ENCODE peak calls at places on chromosomes 13 and 19, in four cellular contexts. E, B, S and V are unnamed samples.

GRCh38 chr19:35507561-35507960 is 5.9 kb downstream of the DMKN start:
- DNase-seq in E (no peak), B (no peak), S (no peak), V (no peak)

GRCh38 chr13:113124211-113125025 is 1.8 kb downstream of the F10 start:
- DNase-seq in E (no peak), B (no peak), S (no peak), V (no peak)

GRCh38 chr13:25371608-25372274 is at the start of gene ATP8A2:
- DNase-seq in E (peak; percentile 82), B (peak; percentile 39), S (no peak), V (no peak)

GRCh38 chr19:37999309-38000213 is 92.6 kb downstream of the SIPA1L3 start:
- DNase-seq in E (no peak), B (no peak), S (no peak), V (peak; percentile 88)

GRCh38 chr19:3668331-3669133 is 31.7 kb downstream of the PIP5K1C start:
- DNase-seq in E (no peak), B (no peak), S (peak; percentile 21), V (no peak)

GRCh38 chr19:14473915-14474578 is 1.1 kb downstream of the PTGER1 start:
- DNase-seq in E (peak; percentile 32), B (peak; percentile 9), S (no peak), V (no peak)

GRCh38 chr13:27106144-27106543 is 65.5 kb downstream of the USP12 start:
- DNase-seq in E (no peak), B (no peak), S (no peak), V (no peak)

GRCh38 chr19:29785360-29785759 is 26.4 kb upstream of the CCNE1 start:
- DNase-seq in E (no peak), B (no peak), S (no peak), V (no peak)

GRCh38 chr13:31967155-31967554 is 64.4 kb upstream of the FRY start:
- DNase-seq in E (no peak), B (no peak), S (no peak), V (no peak)

GRCh38 chr19:42683917-42684513 is 56.3 kb downstream of the PSG3 start:
- DNase-seq in E (peak; percentile 9), B (peak; percentile 25), S (peak; percentile 5), V (peak; percentile 28)

GRCh38 chr19:18432275-18433038 is 5.5 kb downstream of the ISYNA1 start:
- DNase-seq in E (no peak), B (peak; percentile 9), S (no peak), V (no peak)

GRCh38 chr19:18433039-18433691 is 4.8 kb downstream of the ISYNA1 start:
- DNase-seq in E (peak; percentile 75), B (peak; percentile 59), S (no peak), V (no peak)

GRCh38 chr19:18430417-18431144 is 7.4 kb downstream of the ISYNA1 start:
- DNase-seq in E (no peak), B (no peak), S (no peak), V (no peak)

GRCh38 chr19:18429717-18430416 is 8.1 kb downstream of the ISYNA1 start:
- DNase-seq in E (no peak), B (no peak), S (no peak), V (no peak)

DNA sequence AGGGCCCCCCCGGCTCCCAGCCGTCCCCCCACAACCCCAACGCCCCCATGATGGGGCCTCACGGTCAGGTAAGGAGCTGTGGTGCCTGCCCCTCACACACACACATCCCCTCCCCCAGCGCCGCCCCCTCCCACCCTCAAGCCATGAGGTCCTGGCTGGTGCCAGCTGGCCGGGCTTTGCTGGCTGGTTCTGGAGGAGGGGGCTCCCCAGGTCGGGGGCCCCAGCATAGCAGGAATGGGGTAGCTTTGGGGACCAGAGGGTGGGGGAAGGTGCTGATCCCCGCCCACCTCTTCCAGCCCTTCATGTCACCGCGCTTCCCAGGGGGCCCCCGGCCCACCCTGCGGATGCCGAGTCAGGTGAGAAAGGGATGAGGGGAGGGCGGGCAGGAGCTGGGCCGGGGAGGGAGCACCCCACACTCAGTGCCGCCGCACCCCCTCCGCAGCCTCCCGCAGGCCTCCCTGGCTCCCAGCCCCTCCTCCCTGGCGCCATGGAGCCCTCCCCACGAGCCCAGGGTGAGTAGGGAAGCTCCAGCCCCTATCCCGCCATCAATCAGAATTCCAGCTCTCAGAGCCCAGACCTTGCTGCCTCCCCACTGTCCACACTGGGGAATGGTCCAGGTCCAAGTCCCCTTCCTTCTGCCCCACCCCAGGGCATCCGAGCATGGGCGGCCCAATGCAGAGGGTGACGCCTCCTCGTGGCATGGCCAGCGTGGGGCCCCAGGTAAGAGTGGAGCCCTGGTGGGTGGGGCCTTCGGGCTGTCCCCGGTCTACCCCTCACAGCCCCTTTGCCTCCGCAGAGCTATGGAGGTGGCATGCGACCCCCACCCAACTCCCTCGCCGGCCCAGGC is 6.4 kb downstream of the ISYNA1 start:
- DNase-seq in E (no peak), B (no peak), S (no peak), V (no peak)
- H3K9ac ChIP-seq in E (no peak overlapping the region), B (peak overlapping the region; percentile 92), S (no peak overlapping the region), V (no peak overlapping the region)

DNA sequence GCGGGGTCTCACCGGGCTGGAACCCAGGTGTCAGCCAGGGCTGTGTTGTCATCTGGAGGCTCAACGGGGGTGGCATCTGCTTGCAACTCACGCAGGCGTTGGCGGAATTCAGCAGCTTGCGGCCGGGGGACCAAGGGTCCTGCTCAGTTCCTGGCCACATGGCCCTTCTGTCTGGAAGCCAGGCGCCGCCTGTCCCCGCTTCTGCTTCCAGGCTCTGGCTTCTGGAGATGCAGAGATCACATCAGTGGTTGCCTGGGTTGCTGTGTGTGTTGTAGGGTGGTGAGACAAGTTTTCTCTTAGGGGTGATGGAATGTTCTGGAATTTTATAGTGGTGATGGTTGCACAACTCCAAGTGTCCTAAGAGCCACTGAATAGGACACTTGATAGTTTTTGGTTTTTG is 5.0 kb downstream of the ADAT3 start:
- DNase-seq in E (peak; percentile 90), B (no peak), S (no peak), V (no peak)
- TF ChIP-seq ELF1 in E (no peak), B (no peak), S (no peak), V (no peak)

GRCh38 chr13:45798851-45799250 is 52.7 kb downstream of the SIAH3 start:
- DNase-seq in E (no peak), B (no peak), S (no peak), V (no peak)
- H3K9ac ChIP-seq in E (no peak overlapping the region), B (no peak overlapping the region), S (no peak overlapping the region), V (no peak overlapping the region)

DNA sequence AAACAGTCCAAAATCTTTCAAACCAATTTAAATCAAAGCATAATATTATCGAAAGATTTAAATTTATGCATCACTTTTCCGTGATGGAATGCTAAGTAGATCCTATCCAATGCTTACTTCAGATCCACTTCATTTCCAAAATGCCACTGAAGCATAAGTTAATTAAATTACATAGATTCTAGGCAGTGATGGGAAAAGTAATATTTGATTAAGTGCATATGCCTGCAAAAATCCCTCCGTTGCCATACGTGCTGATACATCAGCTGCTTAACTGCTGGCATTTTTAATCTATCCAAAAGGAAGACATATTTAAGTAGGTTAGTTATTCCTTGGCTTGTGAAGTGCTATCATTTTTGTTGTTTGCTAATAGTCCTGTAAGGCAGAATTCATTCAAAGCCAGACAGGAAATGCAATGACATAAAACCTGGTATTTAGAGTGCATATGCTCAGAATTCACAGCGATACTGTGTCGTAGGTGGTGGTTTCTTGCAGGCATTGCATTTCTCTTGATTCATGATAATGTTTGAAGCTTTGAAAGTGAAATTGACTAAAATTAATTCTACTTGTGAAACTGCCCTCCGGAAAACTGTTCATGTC is 738.3 kb upstream of the GPC6 start:
- DNase-seq in E (peak; percentile 35), B (no peak), S (no peak), V (no peak)
- TF ChIP-seq ELF1 in E (no peak), B (no peak), S (no peak), V (no peak)

GRCh38 chr13:51745236-51745635 is 58.7 kb downstream of the DHRS12 start:
- DNase-seq in E (no peak), B (no peak), S (no peak), V (no peak)

GRCh38 chr13:51747438-51748434 is 56.2 kb downstream of the DHRS12 start:
- DNase-seq in E (no peak), B (no peak), S (peak; percentile 93), V (no peak)

GRCh38 chr13:51742611-51743010 is 61.4 kb downstream of the DHRS12 start:
- DNase-seq in E (no peak), B (no peak), S (no peak), V (no peak)

GRCh38 chr13:51746802-51747201 is 57.2 kb downstream of the DHRS12 start:
- DNase-seq in E (no peak), B (no peak), S (no peak), V (no peak)
- H3K9ac ChIP-seq in E (no peak overlapping the region), B (no peak overlapping the region), S (no peak overlapping the region), V (no peak overlapping the region)

GRCh38 chr13:42277618-42278276 is 5.8 kb downstream of the AKAP11 start:
- DNase-seq in E (no peak), B (no peak), S (no peak), V (no peak)

GRCh38 chr13:42274386-42275097 is 2.6 kb downstream of the AKAP11 start:
- DNase-seq in E (no peak), B (no peak), S (no peak), V (no peak)

GRCh38 chr13:42275098-42275471 is 3.1 kb downstream of the AKAP11 start:
- DNase-seq in E (no peak), B (no peak), S (no peak), V (no peak)

GRCh38 chr13:42276683-42277082 is 4.7 kb downstream of the AKAP11 start:
- DNase-seq in E (no peak), B (no peak), S (no peak), V (no peak)

GRCh38 chr13:42275506-42275905 is 3.6 kb downstream of the AKAP11 start:
- DNase-seq in E (no peak), B (no peak), S (no peak), V (no peak)
- TF ChIP-seq ELF1 in E (no peak), B (no peak), S (no peak), V (no peak)

GRCh38 chr13:30373727-30374126 is 48.6 kb upstream of the UBE2L5 start:
- DNase-seq in E (no peak), B (no peak), S (no peak), V (no peak)

GRCh38 chr13:30367296-30367695 is 55.0 kb upstream of the UBE2L5 start:
- DNase-seq in E (no peak), B (no peak), S (no peak), V (no peak)

GRCh38 chr13:30370916-30371521 is 51.3 kb upstream of the UBE2L5 start:
- DNase-seq in E (no peak), B (no peak), S (no peak), V (no peak)

GRCh38 chr13:30371649-30372265 is 50.5 kb upstream of the UBE2L5 start:
- DNase-seq in E (no peak), B (no peak), S (peak; percentile 35), V (peak; percentile 21)

DNA sequence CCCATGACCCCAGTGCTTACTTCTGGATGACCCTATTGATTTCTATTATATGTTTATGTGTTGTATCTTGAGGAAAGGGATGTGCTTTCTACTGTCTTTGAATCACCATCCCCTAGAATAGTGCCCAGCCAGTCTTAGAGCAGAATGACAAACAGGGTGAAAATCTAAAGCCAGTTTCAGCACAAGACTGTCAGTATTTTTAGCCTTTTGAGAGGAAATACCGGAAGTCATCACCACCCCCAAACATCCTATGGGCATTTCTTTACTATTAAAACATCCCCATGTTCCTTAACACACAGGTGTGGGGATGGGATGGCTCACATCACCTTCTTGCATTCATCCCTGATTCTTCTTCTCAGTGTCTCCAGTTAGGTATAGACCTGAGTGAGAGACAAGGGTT is 52.1 kb upstream of the UBE2L5 start:
- DNase-seq in E (no peak), B (no peak), S (no peak), V (no peak)
- H3K9ac ChIP-seq in E (no peak overlapping the region), B (no peak overlapping the region), S (no peak overlapping the region), V (no peak overlapping the region)